ENCODE peak calls at places on chromosomes 1 and 21, in ten cellular contexts. One of them, this sample, is unnamed.

GRCh38 chr1:1942753-1943656 is 23.9 kb upstream of the TMEM52 start:
- DNase-seq in dorsolateral prefrontal cortex: no peak
- DNase-seq in heart right ventricle: no peak
- DNase-seq in fibroblast of pulmonary artery: no peak
- DNase-seq in NB4: peak; percentile 42
- DNase-seq in Panc1: no peak
- DNase-seq in AG04450: no peak
- DNase-seq in cardiac muscle cell: no peak
- DNase-seq in mucosa of descending colon: peak; percentile 51
- DNase-seq in transverse colon: peak; percentile 49
- DNase-seq in this sample: no peak

GRCh38 chr1:8639165-8639564 is 178.3 kb downstream of the RERE start:
- DNase-seq in heart right ventricle: no peak
- DNase-seq in transverse colon: no peak
- DNase-seq in cardiac muscle cell: no peak
- DNase-seq in AG04450: no peak
- DNase-seq in Panc1: no peak
- DNase-seq in dorsolateral prefrontal cortex: no peak
- DNase-seq in NB4: no peak
- DNase-seq in mucosa of descending colon: no peak
- DNase-seq in fibroblast of pulmonary artery: no peak
- DNase-seq in this sample: no peak

GRCh38 chr1:109885589-109885988 is 25.1 kb upstream of the CSF1 start:
- DNase-seq in cardiac muscle cell: no peak
- DNase-seq in heart right ventricle: no peak
- DNase-seq in fibroblast of pulmonary artery: no peak
- DNase-seq in mucosa of descending colon: no peak
- DNase-seq in transverse colon: no peak
- DNase-seq in AG04450: no peak
- DNase-seq in NB4: peak; percentile 65
- DNase-seq in dorsolateral prefrontal cortex: no peak
- DNase-seq in Panc1: no peak
- DNase-seq in this sample: no peak

GRCh38 chr1:248852548-248852947 is 6.3 kb downstream of the ZNF692 start:
- DNase-seq in heart right ventricle: no peak
- DNase-seq in fibroblast of pulmonary artery: no peak
- DNase-seq in Panc1: no peak
- DNase-seq in NB4: no peak
- DNase-seq in transverse colon: no peak
- DNase-seq in AG04450: no peak
- DNase-seq in dorsolateral prefrontal cortex: no peak
- DNase-seq in cardiac muscle cell: no peak
- DNase-seq in mucosa of descending colon: no peak
- DNase-seq in this sample: no peak

GRCh38 chr21:26964379-26964778 is 2.5 kb downstream of the ADAMTS5 start:
- DNase-seq in Panc1: no peak
- DNase-seq in heart right ventricle: peak; percentile 52
- DNase-seq in fibroblast of pulmonary artery: no peak
- DNase-seq in cardiac muscle cell: peak; percentile 42
- DNase-seq in mucosa of descending colon: peak; percentile 64
- DNase-seq in transverse colon: peak; percentile 35
- DNase-seq in NB4: no peak
- DNase-seq in dorsolateral prefrontal cortex: no peak
- DNase-seq in AG04450: no peak
- DNase-seq in this sample: no peak

GRCh38 chr1:247538561-247538960 is 2.3 kb upstream of the OR2C3 start:
- DNase-seq in cardiac muscle cell: no peak
- DNase-seq in Panc1: no peak
- DNase-seq in NB4: no peak
- DNase-seq in dorsolateral prefrontal cortex: no peak
- DNase-seq in fibroblast of pulmonary artery: no peak
- DNase-seq in AG04450: no peak
- DNase-seq in transverse colon: no peak
- DNase-seq in mucosa of descending colon: no peak
- DNase-seq in heart right ventricle: no peak
- DNase-seq in this sample: no peak

GRCh38 chr1:27716262-27716895 is 9.4 kb upstream of the FAM76A start:
- DNase-seq in heart right ventricle: no peak
- DNase-seq in AG04450: no peak
- DNase-seq in Panc1: no peak
- DNase-seq in NB4: no peak
- DNase-seq in dorsolateral prefrontal cortex: no peak
- DNase-seq in fibroblast of pulmonary artery: no peak
- DNase-seq in mucosa of descending colon: no peak
- DNase-seq in transverse colon: no peak
- DNase-seq in cardiac muscle cell: no peak
- DNase-seq in this sample: no peak

GRCh38 chr1:87404306-87404705 is 75.6 kb downstream of the LMO4 start:
- DNase-seq in Panc1: no peak
- DNase-seq in NB4: no peak
- DNase-seq in dorsolateral prefrontal cortex: no peak
- DNase-seq in AG04450: no peak
- DNase-seq in transverse colon: no peak
- DNase-seq in heart right ventricle: no peak
- DNase-seq in cardiac muscle cell: no peak
- DNase-seq in fibroblast of pulmonary artery: no peak
- DNase-seq in mucosa of descending colon: no peak
- DNase-seq in this sample: no peak

GRCh38 chr1:37307907-37308570 is 166.3 kb upstream of the ZC3H12A start:
- DNase-seq in fibroblast of pulmonary artery: no peak
- DNase-seq in dorsolateral prefrontal cortex: peak; percentile 68
- DNase-seq in cardiac muscle cell: no peak
- DNase-seq in heart right ventricle: no peak
- DNase-seq in mucosa of descending colon: no peak
- DNase-seq in transverse colon: no peak
- DNase-seq in NB4: no peak
- DNase-seq in AG04450: no peak
- DNase-seq in Panc1: no peak
- DNase-seq in this sample: no peak

GRCh38 chr21:16863541-16863940 is 649.3 kb upstream of the CXADR start:
- DNase-seq in mucosa of descending colon: no peak
- DNase-seq in NB4: no peak
- DNase-seq in Panc1: no peak
- DNase-seq in transverse colon: no peak
- DNase-seq in cardiac muscle cell: no peak
- DNase-seq in dorsolateral prefrontal cortex: no peak
- DNase-seq in heart right ventricle: no peak
- DNase-seq in AG04450: no peak
- DNase-seq in fibroblast of pulmonary artery: no peak
- DNase-seq in this sample: no peak

GRCh38 chr1:222829868-222830267 is 15.0 kb downstream of the DISP1 start:
- DNase-seq in mucosa of descending colon: no peak
- DNase-seq in transverse colon: no peak
- DNase-seq in AG04450: peak; percentile 33
- DNase-seq in NB4: no peak
- DNase-seq in heart right ventricle: no peak
- DNase-seq in dorsolateral prefrontal cortex: no peak
- DNase-seq in Panc1: no peak
- DNase-seq in cardiac muscle cell: peak; percentile 85
- DNase-seq in fibroblast of pulmonary artery: peak; percentile 71
- DNase-seq in this sample: no peak

GRCh38 chr1:37410815-37411214 is 63.6 kb upstream of the ZC3H12A start:
- DNase-seq in dorsolateral prefrontal cortex: no peak
- DNase-seq in AG04450: no peak
- DNase-seq in cardiac muscle cell: peak; percentile 39
- DNase-seq in NB4: peak; percentile 42
- DNase-seq in Panc1: no peak
- DNase-seq in transverse colon: no peak
- DNase-seq in fibroblast of pulmonary artery: peak; percentile 35
- DNase-seq in mucosa of descending colon: no peak
- DNase-seq in heart right ventricle: peak; percentile 13
- DNase-seq in this sample: no peak

GRCh38 chr21:38807481-38807880 is 1.8 kb downstream of the ETS2 start:
- DNase-seq in dorsolateral prefrontal cortex: no peak
- DNase-seq in fibroblast of pulmonary artery: no peak
- DNase-seq in AG04450: no peak
- DNase-seq in cardiac muscle cell: no peak
- DNase-seq in transverse colon: no peak
- DNase-seq in heart right ventricle: no peak
- DNase-seq in Panc1: no peak
- DNase-seq in mucosa of descending colon: no peak
- DNase-seq in NB4: no peak
- DNase-seq in this sample: no peak

GRCh38 chr1:221487781-221488520 is 253.9 kb downstream of the DUSP10 start:
- DNase-seq in transverse colon: no peak
- DNase-seq in fibroblast of pulmonary artery: peak; percentile 55
- DNase-seq in heart right ventricle: no peak
- DNase-seq in mucosa of descending colon: no peak
- DNase-seq in NB4: no peak
- DNase-seq in cardiac muscle cell: peak; percentile 5
- DNase-seq in AG04450: peak; percentile 47
- DNase-seq in dorsolateral prefrontal cortex: no peak
- DNase-seq in Panc1: peak; percentile 59
- DNase-seq in this sample: peak; percentile 80

GRCh38 chr21:16279658-16280581 is 550.1 kb downstream of the USP25 start:
- DNase-seq in cardiac muscle cell: peak; percentile 78
- DNase-seq in AG04450: peak; percentile 3
- DNase-seq in fibroblast of pulmonary artery: peak; percentile 61
- DNase-seq in dorsolateral prefrontal cortex: peak; percentile 55
- DNase-seq in heart right ventricle: peak; percentile 12
- DNase-seq in NB4: no peak
- DNase-seq in mucosa of descending colon: no peak
- DNase-seq in Panc1: no peak
- DNase-seq in transverse colon: no peak
- DNase-seq in this sample: peak; percentile 23

GRCh38 chr1:160567858-160568682 is 11.2 kb downstream of the CD84 start:
- DNase-seq in cardiac muscle cell: no peak
- DNase-seq in dorsolateral prefrontal cortex: no peak
- DNase-seq in transverse colon: peak; percentile 22
- DNase-seq in mucosa of descending colon: no peak
- DNase-seq in Panc1: no peak
- DNase-seq in fibroblast of pulmonary artery: no peak
- DNase-seq in heart right ventricle: no peak
- DNase-seq in NB4: peak; percentile 88
- DNase-seq in AG04450: no peak
- DNase-seq in this sample: no peak
- H3K4me3 ChIP-seq in cardiac muscle cell: no peak overlapping the region
- H3K4me3 ChIP-seq in dorsolateral prefrontal cortex: no peak overlapping the region
- H3K4me3 ChIP-seq in transverse colon: no peak overlapping the region
- H3K4me3 ChIP-seq in mucosa of descending colon: no peak overlapping the region
- H3K4me3 ChIP-seq in Panc1: no peak overlapping the region
- H3K4me3 ChIP-seq in fibroblast of pulmonary artery: no peak overlapping the region
- H3K4me3 ChIP-seq in heart right ventricle: no peak overlapping the region
- H3K4me3 ChIP-seq in NB4: no peak overlapping the region
- H3K4me3 ChIP-seq in AG04450: no peak overlapping the region
- H3K4me3 ChIP-seq in this sample: no peak overlapping the region

DNA sequence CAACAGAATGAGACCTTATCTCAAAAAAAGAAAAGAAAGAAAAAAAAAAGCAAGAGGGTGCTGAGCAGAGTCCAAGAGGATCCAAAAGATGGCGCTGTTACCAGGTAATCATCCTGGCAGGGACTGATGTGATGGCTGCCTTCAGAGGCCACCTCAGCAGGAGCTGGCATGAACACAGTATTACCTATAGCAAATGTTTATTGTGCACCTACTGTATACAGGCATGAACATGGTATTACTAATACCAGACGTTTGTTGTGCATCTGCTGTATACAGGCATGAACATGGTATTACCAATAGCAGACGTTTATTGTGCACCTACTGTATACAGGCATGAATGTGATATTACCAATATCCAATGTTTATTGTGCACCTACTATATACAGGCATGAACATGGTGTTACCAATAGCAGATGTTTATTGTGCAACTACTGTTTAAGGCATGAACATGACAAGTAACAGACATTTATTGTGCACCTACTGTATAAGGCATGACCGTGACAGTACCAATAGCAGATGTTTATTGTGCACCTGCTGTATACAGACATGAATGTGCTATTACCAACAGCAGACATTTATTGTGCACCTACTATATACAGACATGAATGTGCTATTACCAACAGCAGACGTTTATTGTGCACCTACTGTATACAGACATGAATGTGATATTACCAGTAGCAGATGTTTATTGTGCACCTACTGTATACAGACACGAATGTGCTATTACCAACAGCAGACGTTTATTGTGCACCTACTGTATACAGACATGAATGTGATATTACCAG is 115.1 kb upstream of the TMEM51 start:
- DNase-seq in fibroblast of pulmonary artery: peak; percentile 39
- DNase-seq in cardiac muscle cell: peak; percentile 22
- DNase-seq in heart right ventricle: no peak
- DNase-seq in AG04450: no peak
- DNase-seq in Panc1: peak; percentile 42
- DNase-seq in dorsolateral prefrontal cortex: no peak
- DNase-seq in transverse colon: no peak
- DNase-seq in NB4: peak; percentile 49
- DNase-seq in mucosa of descending colon: no peak
- DNase-seq in this sample: no peak
- TF ChIP-seq CTCF in fibroblast of pulmonary artery: peak; percentile 43
- TF ChIP-seq CTCF in cardiac muscle cell: peak; percentile 27
- TF ChIP-seq CTCF in heart right ventricle: no peak
- TF ChIP-seq CTCF in AG04450: peak; percentile 41
- TF ChIP-seq CTCF in Panc1: peak; percentile 80
- TF ChIP-seq CTCF in dorsolateral prefrontal cortex: no peak
- TF ChIP-seq CTCF in transverse colon: no peak
- TF ChIP-seq CTCF in NB4: peak; percentile 30
- TF ChIP-seq CTCF in mucosa of descending colon: no peak
- TF ChIP-seq CTCF in this sample: peak; percentile 59

GRCh38 chr1:218739426-218739825 is 394.3 kb downstream of the TGFB2 start:
- DNase-seq in cardiac muscle cell: peak; percentile 76
- DNase-seq in mucosa of descending colon: no peak
- DNase-seq in fibroblast of pulmonary artery: peak; percentile 64
- DNase-seq in dorsolateral prefrontal cortex: no peak
- DNase-seq in Panc1: no peak
- DNase-seq in NB4: peak; percentile 2
- DNase-seq in heart right ventricle: peak; percentile 21
- DNase-seq in AG04450: no peak
- DNase-seq in transverse colon: peak; percentile 8
- DNase-seq in this sample: no peak

GRCh38 chr1:218743861-218744505 is 398.8 kb downstream of the TGFB2 start:
- DNase-seq in heart right ventricle: no peak
- DNase-seq in dorsolateral prefrontal cortex: no peak
- DNase-seq in mucosa of descending colon: no peak
- DNase-seq in NB4: peak; percentile 9
- DNase-seq in AG04450: no peak
- DNase-seq in Panc1: no peak
- DNase-seq in fibroblast of pulmonary artery: no peak
- DNase-seq in cardiac muscle cell: no peak
- DNase-seq in transverse colon: no peak
- DNase-seq in this sample: no peak

GRCh38 chr1:218742478-218743260 is 397.5 kb downstream of the TGFB2 start:
- DNase-seq in transverse colon: no peak
- DNase-seq in Panc1: no peak
- DNase-seq in AG04450: no peak
- DNase-seq in dorsolateral prefrontal cortex: no peak
- DNase-seq in fibroblast of pulmonary artery: no peak
- DNase-seq in NB4: no peak
- DNase-seq in cardiac muscle cell: no peak
- DNase-seq in heart right ventricle: no peak
- DNase-seq in mucosa of descending colon: no peak
- DNase-seq in this sample: peak; percentile 19

GRCh38 chr1:218741852-218742251 is 396.7 kb downstream of the TGFB2 start:
- DNase-seq in fibroblast of pulmonary artery: no peak
- DNase-seq in heart right ventricle: no peak
- DNase-seq in cardiac muscle cell: no peak
- DNase-seq in transverse colon: no peak
- DNase-seq in AG04450: no peak
- DNase-seq in NB4: no peak
- DNase-seq in Panc1: no peak
- DNase-seq in mucosa of descending colon: no peak
- DNase-seq in dorsolateral prefrontal cortex: no peak
- DNase-seq in this sample: no peak
- H3K4me3 ChIP-seq in fibroblast of pulmonary artery: no peak overlapping the region
- H3K4me3 ChIP-seq in heart right ventricle: no peak overlapping the region
- H3K4me3 ChIP-seq in cardiac muscle cell: no peak overlapping the region
- H3K4me3 ChIP-seq in transverse colon: no peak overlapping the region
- H3K4me3 ChIP-seq in AG04450: no peak overlapping the region
- H3K4me3 ChIP-seq in NB4: no peak overlapping the region
- H3K4me3 ChIP-seq in Panc1: no peak overlapping the region
- H3K4me3 ChIP-seq in mucosa of descending colon: no peak overlapping the region
- H3K4me3 ChIP-seq in dorsolateral prefrontal cortex: no peak overlapping the region
- H3K4me3 ChIP-seq in this sample: no peak overlapping the region

GRCh38 chr1:218347316-218347712 is 2.2 kb downstream of the TGFB2 start:
- DNase-seq in heart right ventricle: no peak
- DNase-seq in AG04450: no peak
- DNase-seq in dorsolateral prefrontal cortex: no peak
- DNase-seq in Panc1: no peak
- DNase-seq in transverse colon: no peak
- DNase-seq in NB4: peak; percentile 8
- DNase-seq in cardiac muscle cell: peak; percentile 52
- DNase-seq in mucosa of descending colon: no peak
- DNase-seq in fibroblast of pulmonary artery: peak; percentile 60
- DNase-seq in this sample: no peak
- TF ChIP-seq CTCF in heart right ventricle: no peak
- TF ChIP-seq CTCF in AG04450: peak; percentile 11
- TF ChIP-seq CTCF in dorsolateral prefrontal cortex: no peak
- TF ChIP-seq CTCF in Panc1: no peak
- TF ChIP-seq CTCF in transverse colon: no peak
- TF ChIP-seq CTCF in NB4: no peak
- TF ChIP-seq CTCF in cardiac muscle cell: no peak
- TF ChIP-seq CTCF in mucosa of descending colon: no peak
- TF ChIP-seq CTCF in fibroblast of pulmonary artery: no peak
- TF ChIP-seq CTCF in this sample: no peak